ENCODE peak calls at places on chromosomes 5 and 9, in nine cellular contexts. Z is AG04450, S is heart left ventricle, F is A549, G is stomach, D is MM.1S, E is kidney, O is AG10803, P is astrocyte of the cerebellum. H is an unnamed sample.

GRCh38 chr5:131595088-131596033 is 39.7 kb downstream of the RAPGEF6 start:
- DNase-seq in Z (no peak), S (no peak), O (no peak), D (peak), G (no peak), E (no peak), F (no peak), P (no peak), H (no peak)

GRCh38 chr5:39948867-39949468 is 524.2 kb upstream of the DAB2 start:
- DNase-seq in F (peak), Z (peak), G (peak), S (peak), D (peak), O (peak), E (no peak), P (peak), H (peak)

GRCh38 chr5:167730121-167730520 is 561.3 kb upstream of the WWC1 start:
- DNase-seq in P (peak), E (no peak), S (no peak), D (no peak), Z (peak), G (no peak), F (peak), O (peak), H (peak)

GRCh38 chr9:136062657-136063439 is 32.2 kb downstream of the NACC2 start:
- DNase-seq in Z (no peak), F (no peak), G (no peak), O (no peak), P (no peak), E (peak), S (no peak), D (no peak), H (no peak)

GRCh38 chr5:117888688-117889087 is 1099.7 kb downstream of the DTWD2 start:
- DNase-seq in Z (no peak), E (no peak), O (no peak), D (peak), F (no peak), G (no peak), S (peak), P (no peak), H (no peak)

GRCh38 chr9:107485451-107486043 is 4.0 kb downstream of the KLF4 start:
- DNase-seq in D (no peak), Z (no peak), S (no peak), G (no peak), P (no peak), E (no peak), F (no peak), O (no peak), H (no peak)

GRCh38 chr9:137044502-137045177 is 1.3 kb downstream of the NPDC1 start:
- DNase-seq in G (peak), P (no peak), O (no peak), E (peak), D (no peak), Z (no peak), S (no peak), F (no peak), H (no peak)

GRCh38 chr9:131620764-131621520 is 75.6 kb downstream of the PRRT1B start:
- DNase-seq in E (peak), Z (no peak), P (no peak), S (no peak), F (no peak), D (no peak), O (no peak), G (no peak), H (no peak)

GRCh38 chr5:136128416-136128935 is 4.2 kb upstream of the SMAD5 start:
- DNase-seq in P (no peak), F (no peak), S (no peak), G (no peak), Z (no peak), E (no peak), O (no peak), D (no peak), H (no peak)

GRCh38 chr5:10077721-10078551 is 171.8 kb downstream of the ATPSCKMT start:
- DNase-seq in O (peak), D (no peak), Z (no peak), S (no peak), P (no peak), G (no peak), E (no peak), F (no peak), H (peak)

GRCh38 chr9:71819115-71819739 is 50.9 kb upstream of the CEMIP2 start:
- DNase-seq in F (peak), S (peak), O (peak), G (peak), E (no peak), D (peak), P (peak), Z (no peak), H (no peak)

GRCh38 chr9:136108648-136109266 is 9.9 kb downstream of the TMEM250 start:
- DNase-seq in G (no peak), Z (no peak), P (no peak), F (no peak), S (no peak), E (no peak), D (no peak), O (no peak), H (no peak)

GRCh38 chr5:68396722-68397121 is 181.2 kb downstream of the PIK3R1 start:
- DNase-seq in P (no peak), E (no peak), F (peak), D (no peak), Z (no peak), G (peak), O (no peak), S (no peak), H (no peak)

GRCh38 chr9:137590469-137591383 is at the start of gene ZMYND19:
- DNase-seq in G (peak), S (peak), D (peak), Z (peak), F (peak), O (peak), E (peak), P (peak), H (no peak)

GRCh38 chr9:14775917-14776316 is 53.4 kb upstream of the CER1 start:
- DNase-seq in F (no peak), D (no peak), Z (no peak), G (no peak), E (peak), O (no peak), P (no peak), S (no peak), H (no peak)

GRCh38 chr9:132994410-132995120 is 16.1 kb downstream of the GFI1B start:
- DNase-seq in Z (no peak), O (peak), E (peak), D (no peak), P (no peak), S (no peak), G (peak), F (peak), H (no peak)

DNA sequence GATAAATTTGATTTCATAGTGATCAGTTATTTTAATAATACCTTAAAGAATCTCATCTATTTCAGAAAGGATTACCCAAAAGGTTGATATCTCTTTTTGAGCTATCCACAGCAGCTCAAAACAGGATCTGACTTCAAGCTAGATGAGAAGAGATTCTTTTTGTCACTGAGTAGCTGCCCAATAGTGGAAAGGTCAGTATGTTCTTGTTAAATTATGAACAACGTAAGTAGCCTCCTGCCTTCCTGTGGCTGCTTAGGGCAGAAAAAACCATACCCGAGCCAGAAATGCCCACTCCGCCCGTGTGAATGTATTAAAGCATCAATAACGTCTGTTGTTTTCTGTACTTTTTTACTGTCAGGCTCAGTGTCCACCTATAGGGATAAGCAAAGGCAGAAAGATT is 51.3 kb upstream of the PRUNE2 start:
- DNase-seq in O (no peak), S (no peak), G (no peak), P (no peak), D (no peak), Z (no peak), F (no peak), E (no peak), H (no peak)
- TF ChIP-seq CTCF in O (no peak), S (no peak), G (no peak), P (no peak), D (no peak), Z (no peak), F (no peak), E (no peak), H (no peak)

GRCh38 chr9:114097613-114098020 is 1.5 kb downstream of the KIF12 start:
- DNase-seq in O (no peak), Z (no peak), G (peak), S (no peak), P (no peak), E (no peak), F (no peak), D (no peak), H (no peak)
- H3K4me3 ChIP-seq in O (no peak), Z (peak), G (peak), S (peak), P (peak), E (peak), F (peak), D (no peak), H (peak)

DNA sequence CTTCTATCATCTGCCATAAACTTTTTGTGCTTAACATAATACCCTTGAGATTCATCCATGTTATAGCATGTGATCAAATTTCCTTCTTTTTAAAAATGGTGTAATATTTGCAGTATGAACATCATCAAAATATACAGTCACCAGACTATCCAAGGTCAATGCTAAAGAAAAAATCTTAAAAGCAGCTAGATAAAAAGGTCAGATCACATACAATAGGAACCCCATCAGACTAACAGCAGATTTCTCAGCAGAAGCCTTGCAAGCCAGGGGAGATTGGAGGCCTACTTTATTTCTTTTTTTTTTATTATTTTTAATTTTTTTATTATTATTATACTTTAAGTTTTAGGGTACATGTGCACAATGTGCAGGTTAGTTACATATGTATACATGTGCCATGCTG is 37.2 kb downstream of the FAM170A start:
- DNase-seq in P (no peak), E (no peak), F (no peak), D (no peak), Z (no peak), S (no peak), G (no peak), O (no peak), H (no peak)
- TF ChIP-seq CTCF in P (no peak), E (no peak), F (no peak), D (no peak), Z (no peak), S (no peak), G (no peak), O (no peak), H (no peak)

GRCh38 chr9:121736964-121737462 is 85.6 kb downstream of the DAB2IP start:
- DNase-seq in G (peak), O (no peak), D (no peak), Z (no peak), P (no peak), E (peak), S (peak), F (peak), H (no peak)
- H3K4me3 ChIP-seq in G (peak), O (no peak), D (no peak), Z (no peak), P (no peak), E (no peak), S (peak), F (no peak), H (no peak)

GRCh38 chr5:176361437-176362097 is at the start of gene KIAA1191:
- DNase-seq in G (peak), E (peak), O (peak), S (peak), D (peak), P (peak), F (peak), Z (peak), H (peak)
- TF ChIP-seq CTCF in G (no peak), E (no peak), O (peak), S (no peak), D (peak), P (peak), F (peak), Z (peak), H (peak)

H was measured in HFF-Myc.